ENCODE peak calls at places on chromosomes 1 and 21, in eight cellular contexts. H is colonic mucosa; T is A549; X is lung; A is neuronal stem cell; E is tibial nerve; K is heart left ventricle; M is CD8-positive, alpha-beta memory T cell. D is an unnamed sample.

GRCh38 chr1:28897789-28898188 is 16.6 kb upstream of the EPB41 start:
- DNase-seq in K (no peak), H (no peak), E (no peak), X (no peak), T (no peak), M (no peak), A (no peak), D (no peak)

GRCh38 chr1:25774921-25775774 is 24.8 kb upstream of the SELENON start:
- DNase-seq in K (no peak), H (no peak), A (no peak), E (no peak), X (no peak), T (no peak), M (peak; percentile 62), D (no peak)

GRCh38 chr1:55156093-55156492 is 59.1 kb downstream of the USP24 start:
- DNase-seq in K (no peak), T (no peak), H (no peak), A (no peak), M (no peak), X (no peak), E (no peak), D (no peak)

GRCh38 chr1:66549017-66549416 is 15.1 kb downstream of the SGIP1 start:
- DNase-seq in A (no peak), T (no peak), M (no peak), E (no peak), H (no peak), X (no peak), K (no peak), D (no peak)

GRCh38 chr1:201877877-201878339 is 10.8 kb upstream of the SHISA4 start:
- DNase-seq in H (no peak), T (peak; percentile 57), A (peak; percentile 35), E (no peak), M (no peak), K (no peak), X (no peak), D (no peak)

GRCh38 chr1:174768949-174769348 is 230.8 kb upstream of the CACYBP start:
- DNase-seq in A (no peak), E (no peak), K (no peak), X (no peak), H (no peak), M (no peak), T (no peak), D (no peak)

GRCh38 chr1:112695276-112695675 is 11.7 kb downstream of the RHOC start:
- DNase-seq in T (no peak), K (no peak), A (no peak), X (no peak), E (no peak), M (no peak), H (no peak), D (no peak)

GRCh38 chr1:164709541-164710287 is 150.7 kb downstream of the PBX1 start:
- DNase-seq in T (no peak), K (no peak), H (no peak), E (no peak), A (no peak), X (no peak), M (no peak), D (no peak)

GRCh38 chr1:224894915-224895314 is 34.6 kb upstream of the DNAH14 start:
- DNase-seq in T (peak; percentile 35), K (no peak), X (no peak), A (no peak), H (no peak), E (no peak), M (no peak), D (no peak)

GRCh38 chr1:106924360-106924759 is 132.1 kb upstream of the PRMT6 start:
- DNase-seq in A (peak; percentile 37), H (no peak), E (no peak), X (no peak), T (no peak), K (no peak), M (no peak), D (no peak)

GRCh38 chr1:109787211-109787844 is 23.6 kb upstream of the EPS8L3 start:
- DNase-seq in K (peak; percentile 8), A (no peak), X (no peak), M (no peak), E (no peak), T (no peak), H (peak; percentile 25), D (no peak)

GRCh38 chr1:146013566-146013937 is 8.0 kb downstream of the HJV start:
- DNase-seq in E (no peak), T (no peak), M (no peak), X (no peak), H (no peak), A (no peak), K (no peak), D (no peak)

GRCh38 chr1:108817016-108817415 is 39.9 kb downstream of the AKNAD1 start:
- DNase-seq in M (no peak), T (no peak), H (no peak), A (no peak), E (peak; percentile 69), K (peak; percentile 44), X (no peak), D (no peak)

GRCh38 chr1:194818674-194819073 is 1632.3 kb upstream of the B3GALT2 start:
- DNase-seq in K (no peak), E (no peak), A (no peak), X (no peak), T (no peak), H (no peak), M (no peak), D (no peak)

GRCh38 chr1:236541710-236542109 is 17.9 kb downstream of the LGALS8 start:
- DNase-seq in X (no peak), M (no peak), H (no peak), K (no peak), A (no peak), T (no peak), E (no peak), D (no peak)

GRCh38 chr1:227913446-227913968 is 34.2 kb downstream of the WNT9A start:
- DNase-seq in X (no peak), T (no peak), H (no peak), E (no peak), M (no peak), K (peak; percentile 2), A (no peak), D (no peak)

GRCh38 chr1:26706315-26706714 is 10.5 kb downstream of the ARID1A start:
- DNase-seq in K (no peak), T (peak; percentile 39), E (no peak), X (no peak), A (no peak), M (no peak), H (peak; percentile 54), D (no peak)

GRCh38 chr1:116878804-116879477 is 30.8 kb upstream of the PTGFRN start:
- DNase-seq in A (peak; percentile 47), K (peak; percentile 64), E (no peak), T (no peak), X (no peak), M (no peak), H (no peak), D (no peak)

GRCh38 chr1:87778896-87779295 is 450.2 kb downstream of the LMO4 start:
- DNase-seq in A (no peak), E (no peak), K (no peak), M (no peak), X (no peak), H (no peak), T (no peak), D (no peak)

GRCh38 chr1:229407206-229408026 is 26.5 kb downstream of the ACTA1 start:
- DNase-seq in T (no peak), E (no peak), A (no peak), K (peak; percentile 39), M (no peak), H (no peak), X (no peak), D (no peak)

GRCh38 chr1:7561331-7561921 is 209.7 kb upstream of the VAMP3 start:
- DNase-seq in H (no peak), M (no peak), T (peak; percentile 46), X (no peak), A (no peak), K (no peak), E (no peak), D (no peak)

GRCh38 chr1:36034692-36035091 is 49.2 kb upstream of the TEKT2 start:
- DNase-seq in M (no peak), A (no peak), H (no peak), K (no peak), E (no peak), T (peak; percentile 21), X (no peak), D (no peak)
- H3K4me3 ChIP-seq in M (no peak overlapping the region), A (no peak overlapping the region), H (no peak overlapping the region), K (no peak overlapping the region), E (no peak overlapping the region), T (no peak overlapping the region), X (no peak overlapping the region), D (no peak overlapping the region)

DNA sequence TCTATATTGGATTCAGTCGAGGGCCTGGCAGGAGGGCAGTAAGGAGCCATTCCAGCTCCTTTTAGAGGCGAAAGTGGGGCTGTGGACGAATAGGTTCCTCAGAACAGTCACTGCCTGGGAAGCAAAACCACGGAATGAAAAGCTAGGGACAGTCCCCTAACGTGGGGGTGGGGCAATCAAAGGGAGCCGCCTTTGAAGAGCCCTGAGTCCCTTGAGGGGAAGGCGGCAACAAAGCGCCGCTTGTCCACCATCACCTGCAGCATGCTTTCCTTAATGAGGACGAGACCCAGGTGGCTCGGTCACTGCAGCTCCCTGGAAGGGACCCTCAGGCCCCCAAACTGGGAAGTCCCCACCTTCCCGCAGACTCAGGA is 184.7 kb downstream of the ETS2 start:
- DNase-seq in T (no peak), X (no peak), M (no peak), E (no peak), K (no peak), A (no peak), H (peak; percentile 56), D (no peak)
- H3K4me1 ChIP-seq in T (peaks cover 13% of the 10 kb centered on the region), X (peaks cover 33% of the 10 kb centered on the region), M (no peaks in the 10 kb centered on the region), E (peaks cover 33% of the 10 kb centered on the region), K (peaks cover 53% of the 10 kb centered on the region), A (peaks cover 47% of the 10 kb centered on the region), H (peaks cover 12% of the 10 kb centered on the region), D (peaks cover 100% of the 10 kb centered on the region)

GRCh38 chr1:200040516-200041138 is 13.1 kb downstream of the NR5A2 start:
- DNase-seq in A (peak; percentile 32), T (peak; percentile 50), E (no peak), H (peak; percentile 74), K (no peak), M (no peak), X (no peak), D (no peak)

GRCh38 chr1:200041337-200042118 is 14.0 kb downstream of the NR5A2 start:
- DNase-seq in A (peak; percentile 18), H (peak; percentile 45), X (no peak), M (no peak), E (no peak), T (no peak), K (no peak), D (no peak)

GRCh38 chr1:200038987-200039848 is 11.7 kb downstream of the NR5A2 start:
- DNase-seq in X (peak; percentile 39), H (peak; percentile 61), A (peak; percentile 70), E (no peak), K (peak; percentile 34), M (no peak), T (peak; percentile 41), D (no peak)

GRCh38 chr1:200038645-200038986 is 11.1 kb downstream of the NR5A2 start:
- DNase-seq in E (no peak), K (no peak), A (peak; percentile 77), X (no peak), H (peak; percentile 72), M (no peak), T (no peak), D (no peak)

GRCh38 chr1:200039849-200040479 is 12.5 kb downstream of the NR5A2 start:
- DNase-seq in X (no peak), T (no peak), H (peak; percentile 45), M (no peak), K (no peak), E (no peak), A (peak; percentile 35), D (no peak)
- H3K27ac ChIP-seq in X (peak overlapping the region; percentile 74), T (peak overlapping the region; percentile 76), H (peak overlapping the region; percentile 75), M (no peak overlapping the region), K (no peak overlapping the region), E (no peak overlapping the region), A (no peak overlapping the region), D (no peak overlapping the region)

GRCh38 chr1:153536618-153537375 is 1.0 kb upstream of the S100A6 start:
- DNase-seq in T (peak; percentile 64), M (no peak), E (no peak), K (no peak), H (peak; percentile 89), X (peak; percentile 72), A (no peak), D (no peak)
- H3K4me3 ChIP-seq in T (peak overlapping the region; percentile 68), M (peak overlapping the region; percentile 88), E (peak overlapping the region; percentile 67), K (no peak overlapping the region), H (peak overlapping the region; percentile 76), X (peak overlapping the region; percentile 44), A (no peak overlapping the region), D (peak overlapping the region; percentile 89)